ENCODE peak calls at places on chromosomes 5 and 9, in five cellular contexts. X is A549, H is NB4, W is uterus, G is ovary. Q is an unnamed sample.

GRCh38 chr9:114412057-114412683 is 24.4 kb upstream of the AKNA start:
- DNase-seq in X (no peak), H (no peak), W (no peak), G (peak), Q (no peak)

GRCh38 chr9:124894741-124895170 is 32.8 kb downstream of the ARPC5L start:
- DNase-seq in X (peak), H (peak), W (no peak), G (no peak), Q (no peak)

GRCh38 chr5:43874772-43875171 is 271.8 kb downstream of the NNT start:
- DNase-seq in X (no peak), H (no peak), W (no peak), G (no peak), Q (no peak)

GRCh38 chr5:32413466-32414263 is 30.9 kb downstream of the ZFR start:
- DNase-seq in X (no peak), H (no peak), W (no peak), G (no peak), Q (no peak)

GRCh38 chr5:21049900-21050299 is 1061.9 kb upstream of the CDH18 start:
- DNase-seq in X (no peak), H (no peak), W (no peak), G (no peak), Q (no peak)

GRCh38 chr5:139177809-139178581 is 20.2 kb downstream of the SIL1 start:
- DNase-seq in X (no peak), H (peak), W (no peak), G (no peak), Q (peak)

GRCh38 chr5:168244838-168245555 is 46.4 kb upstream of the WWC1 start:
- DNase-seq in X (no peak), H (no peak), W (no peak), G (no peak), Q (no peak)

GRCh38 chr5:142960309-142960696 is 190.1 kb downstream of the ARHGAP26 start:
- DNase-seq in X (peak), H (peak), W (no peak), G (no peak), Q (no peak)

GRCh38 chr9:129126789-129127618 is 15.8 kb downstream of the PTPA start:
- DNase-seq in X (no peak), H (peak), W (no peak), G (no peak), Q (no peak)

GRCh38 chr9:6194934-6195333 is 20.7 kb upstream of the IL33 start:
- DNase-seq in X (no peak), H (no peak), W (no peak), G (no peak), Q (no peak)

GRCh38 chr5:102796481-102796880 is 41.4 kb downstream of the PAM start:
- DNase-seq in X (no peak), H (no peak), W (no peak), G (no peak), Q (no peak)

GRCh38 chr9:129557192-129558036 is 63.5 kb downstream of the C9orf50 start:
- DNase-seq in X (peak), H (no peak), W (no peak), G (peak), Q (no peak)

GRCh38 chr5:146706321-146706972 is 172.1 kb downstream of the PPP2R2B start:
- DNase-seq in X (peak), H (peak), W (no peak), G (no peak), Q (no peak)

GRCh38 chr9:114280636-114281315 is 42.1 kb upstream of the ORM1 start:
- DNase-seq in X (no peak), H (no peak), W (peak), G (peak), Q (peak)

GRCh38 chr5:131630208-131630962 is 4.6 kb downstream of the RAPGEF6 start:
- DNase-seq in X (no peak), H (no peak), W (no peak), G (no peak), Q (no peak)

GRCh38 chr9:114053246-114054005 is 24.7 kb downstream of the AMBP start:
- DNase-seq in X (no peak), H (no peak), W (no peak), G (peak), Q (no peak)

GRCh38 chr5:80141681-80142080 is 106.5 kb downstream of the THBS4 start:
- DNase-seq in X (no peak), H (no peak), W (no peak), G (no peak), Q (no peak)

GRCh38 chr9:135662758-135663450 is at the start of gene LCN9:
- DNase-seq in X (no peak), H (no peak), W (no peak), G (peak), Q (peak)

GRCh38 chr9:32578976-32579375 is 6.0 kb upstream of the NDUFB6 start:
- DNase-seq in X (no peak), H (no peak), W (no peak), G (no peak), Q (no peak)

GRCh38 chr9:86720893-86721698 is 226.2 kb downstream of the GAS1 start:
- DNase-seq in X (no peak), H (no peak), W (no peak), G (no peak), Q (no peak)

GRCh38 chr5:122454522-122454921 is 142.5 kb downstream of the SNCAIP start:
- DNase-seq in X (no peak), H (no peak), W (no peak), G (no peak), Q (no peak)

GRCh38 chr5:181221105-181221791 is 1.8 kb upstream of the TRIM41 start:
- DNase-seq in X (no peak), H (peak), W (no peak), G (no peak), Q (no peak)

GRCh38 chr9:14661421-14662059 is 31.7 kb downstream of the ZDHHC21 start:
- DNase-seq in X (peak), H (peak), W (no peak), G (no peak), Q (no peak)

GRCh38 chr5:103562084-103562452 is 521 bp downstream of the NUDT12 start:
- DNase-seq in X (no peak), H (no peak), W (no peak), G (no peak), Q (no peak)

GRCh38 chr5:51383494-51384081 is 340 bp downstream of the ISL1 start:
- DNase-seq in X (no peak), H (no peak), W (no peak), G (no peak), Q (no peak)
- H3K4me3 ChIP-seq in X (peak), H (no peak), W (peak), G (no peak), Q (peak)

DNA sequence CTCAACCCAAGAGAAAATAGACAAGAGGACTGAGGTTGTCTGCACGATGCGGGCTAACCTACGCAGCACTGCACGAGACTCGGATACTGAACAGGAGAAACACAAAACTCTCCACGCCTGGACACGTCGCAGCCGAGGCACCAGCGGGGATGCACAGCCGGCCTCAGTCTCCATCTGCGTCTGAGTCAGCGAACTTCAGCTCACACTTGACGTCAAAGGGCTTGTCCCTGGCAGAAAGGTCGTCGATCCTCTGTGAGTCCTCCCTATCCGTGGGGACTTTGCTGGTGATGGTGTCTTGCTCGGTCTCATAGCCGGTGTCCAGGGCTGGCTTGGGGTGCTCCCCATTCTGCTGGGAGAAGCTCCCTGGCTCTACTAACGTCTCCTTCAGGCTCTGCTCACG is 60.2 kb downstream of the SECISBP2 start:
- DNase-seq in X (no peak), H (no peak), W (no peak), G (no peak), Q (no peak)
- TF ChIP-seq POLR2A in X (no peak), H (no peak), W (no peak), G (no peak), Q (no peak)

GRCh38 chr5:141681295-141681694 is 735 bp downstream of the ARAP3 start:
- DNase-seq in X (no peak), H (no peak), W (no peak), G (no peak), Q (no peak)
- H3K4me3 ChIP-seq in X (peak), H (peak), W (peak), G (peak), Q (peak)

GRCh38 chr9:126363847-126364671 is 37.4 kb downstream of the MVB12B start:
- DNase-seq in X (peak), H (no peak), W (no peak), G (no peak), Q (no peak)

GRCh38 chr9:126367646-126368419 is 41.2 kb downstream of the MVB12B start:
- DNase-seq in X (no peak), H (no peak), W (no peak), G (no peak), Q (no peak)

GRCh38 chr9:126365780-126366179 is 39.2 kb downstream of the MVB12B start:
- DNase-seq in X (no peak), H (no peak), W (no peak), G (no peak), Q (no peak)

GRCh38 chr9:126367139-126367538 is 40.5 kb downstream of the MVB12B start:
- DNase-seq in X (no peak), H (no peak), W (no peak), G (no peak), Q (no peak)

GRCh38 chr9:126366366-126367011 is 39.9 kb downstream of the MVB12B start:
- DNase-seq in X (no peak), H (no peak), W (no peak), G (no peak), Q (no peak)
- TF ChIP-seq POLR2A in X (no peak), H (no peak), W (no peak), G (no peak), Q (no peak)

DNA sequence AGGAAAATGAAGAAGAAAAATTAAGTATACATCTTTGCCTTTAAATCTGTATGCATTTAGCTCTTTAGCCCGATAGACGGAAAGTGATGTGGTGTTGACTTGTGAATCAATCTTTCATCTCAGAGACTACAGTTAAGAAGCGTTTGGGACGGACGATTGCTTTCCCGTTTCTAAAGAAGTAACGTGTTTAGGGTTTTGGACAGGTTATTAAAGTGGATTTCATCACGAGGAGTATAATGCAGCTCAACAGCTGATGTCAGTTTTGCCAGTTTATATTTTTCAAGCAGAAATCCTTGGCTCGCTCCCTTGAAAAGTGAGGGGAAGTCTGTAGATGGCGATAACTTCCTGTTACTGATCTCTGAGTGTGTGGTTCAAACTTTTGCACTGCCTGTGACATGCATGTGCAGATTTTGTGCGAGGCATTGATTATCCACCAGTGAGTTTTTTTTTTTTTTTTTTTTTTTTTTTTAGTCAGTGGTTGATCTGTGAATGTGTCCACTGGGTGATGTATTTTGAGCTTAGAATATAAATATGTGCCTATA is 1.1 kb downstream of the ADCY2 start:
- DNase-seq in X (no peak), H (peak), W (no peak), G (no peak), Q (no peak)
- H3K4me3 ChIP-seq in X (peak), H (no peak), W (peak), G (peak), Q (peak)

DNA sequence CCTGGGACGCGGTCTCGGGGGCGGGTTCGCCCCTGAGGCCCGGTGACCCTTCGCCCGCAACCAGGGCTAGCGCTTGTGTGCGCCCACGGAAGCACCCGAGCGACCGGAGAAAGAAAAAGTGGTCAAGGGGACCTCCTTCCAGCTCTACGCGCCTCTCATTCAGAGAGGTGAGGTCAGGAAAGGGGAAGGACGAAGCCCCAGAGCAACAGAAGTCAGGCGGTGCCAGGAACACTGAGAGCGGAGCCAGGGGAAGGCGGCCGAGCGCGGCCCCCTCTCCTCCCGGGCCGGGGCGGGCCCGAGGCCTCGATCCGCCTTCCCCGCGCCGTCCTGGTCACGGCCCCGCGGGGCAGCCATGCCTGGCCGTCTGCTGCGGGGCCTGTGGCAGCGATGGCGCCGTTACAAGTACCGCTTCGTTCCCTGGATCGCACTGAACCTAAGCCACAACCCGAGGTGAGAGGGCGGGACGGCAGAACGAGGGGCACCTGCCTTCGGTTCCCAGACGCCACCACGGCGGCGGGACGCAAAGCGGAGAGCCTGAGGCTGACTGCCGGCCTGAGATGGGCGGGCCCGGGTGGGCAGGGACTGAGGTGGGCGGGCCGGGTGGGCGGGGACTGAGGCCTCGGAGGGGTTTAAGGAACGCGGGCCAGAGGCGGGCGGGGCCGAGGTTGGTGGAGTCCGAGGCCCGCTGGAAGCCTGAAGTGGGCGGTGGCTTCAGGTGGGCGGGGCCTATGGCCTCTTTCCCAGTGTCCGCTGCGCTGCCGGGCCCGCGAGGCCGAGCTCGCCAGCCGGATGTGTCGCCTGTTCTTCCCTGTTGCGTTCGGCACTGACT is at the start of gene SETD9:
- DNase-seq in X (peak), H (peak), W (peak), G (peak), Q (peak)
- TF ChIP-seq POLR2A in X (peak), H (peak), W (peak), G (peak), Q (peak)

DNA sequence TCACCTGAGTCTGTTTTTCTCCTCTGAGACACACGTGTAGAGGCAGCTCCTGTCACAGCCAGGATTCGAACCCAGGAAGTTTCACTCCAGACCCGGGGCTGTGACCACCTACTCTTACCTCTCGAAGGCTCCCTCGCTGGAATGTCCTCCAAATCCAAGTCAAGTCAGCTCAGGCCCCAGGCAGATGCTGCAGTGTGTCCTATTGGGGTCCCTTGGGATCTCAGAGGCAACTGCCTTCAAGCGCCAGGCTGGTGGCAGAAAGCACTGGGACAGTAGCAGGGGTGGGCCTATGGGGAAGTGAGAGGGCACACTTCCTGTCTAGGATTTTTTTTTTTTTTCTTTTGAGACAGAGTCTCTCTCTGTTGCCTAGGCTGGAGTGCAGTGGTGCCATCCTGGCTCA is 762 bp upstream of the ST6GALNAC4 start:
- DNase-seq in X (no peak), H (peak), W (no peak), G (no peak), Q (no peak)
- H3K4me3 ChIP-seq in X (no peak), H (peak), W (no peak), G (no peak), Q (no peak)

GRCh38 chr9:94167055-94167346 is 82.7 kb downstream of the PTPDC1 start:
- DNase-seq in X (no peak), H (no peak), W (no peak), G (no peak), Q (no peak)
- TF ChIP-seq POLR2A in X (no peak), H (no peak), W (no peak), G (no peak), Q (no peak)

Q was measured in heart left ventricle.